ENCODE peak calls at places on chromosomes 2 and 18, in nine cellular contexts. Y, V, G, I, Q, M, J, H and U are unnamed samples.
A peak's percentile ranks its signal among the peaks of the same experiment; 100 is the strongest.

GRCh38 chr18:56038258-56039030 is 450.5 kb upstream of the TCF4 start:
- DNase-seq in Q (no peak), H (no peak), V (no peak), I (no peak), J (peak; percentile 84), G (no peak), M (no peak), Y (no peak), U (no peak)

GRCh38 chr2:19369341-19369955 is 11.0 kb upstream of the OSR1 start:
- DNase-seq in Y (no peak), H (peak; percentile 16), V (peak; percentile 69), M (no peak), J (no peak), I (no peak), Q (no peak), G (no peak), U (no peak)

GRCh38 chr18:59273936-59274928 is 978 bp upstream of the RAX start:
- DNase-seq in I (no peak), H (no peak), M (no peak), J (no peak), V (no peak), Y (no peak), G (no peak), Q (no peak), U (no peak)

GRCh38 chr2:88114821-88115220 is 13.0 kb downstream of the FABP1 start:
- DNase-seq in G (no peak), V (no peak), Y (no peak), H (no peak), I (no peak), M (no peak), J (no peak), Q (no peak), U (no peak)

GRCh38 chr2:72114693-72115051 is 33.0 kb downstream of the CYP26B1 start:
- DNase-seq in Q (no peak), H (no peak), Y (no peak), M (no peak), V (no peak), J (no peak), I (no peak), G (no peak), U (no peak)

GRCh38 chr2:203533696-203534471 is 1.2 kb downstream of the RAPH1 start:
- DNase-seq in Q (no peak), J (peak; percentile 27), Y (no peak), G (no peak), I (no peak), M (no peak), V (peak; percentile 42), H (peak; percentile 53), U (peak; percentile 45)

GRCh38 chr18:13447621-13448020 is 229.1 kb downstream of the LDLRAD4 start:
- DNase-seq in Y (no peak), G (no peak), H (no peak), J (peak; percentile 93), V (no peak), I (no peak), Q (no peak), M (no peak), U (peak; percentile 63)

GRCh38 chr2:938181-939005 is 12.3 kb upstream of the SNTG2 start:
- DNase-seq in J (no peak), V (no peak), H (no peak), M (no peak), Y (no peak), Q (no peak), I (no peak), G (no peak), U (no peak)

GRCh38 chr18:70376914-70377258 is 88.0 kb downstream of the SOCS6 start:
- DNase-seq in J (no peak), I (no peak), M (no peak), G (no peak), H (no peak), Y (peak; percentile 62), V (peak; percentile 93), Q (no peak), U (no peak)

GRCh38 chr2:41695714-41696113 is 352.1 kb upstream of the PKDCC start:
- DNase-seq in V (no peak), M (no peak), H (no peak), G (no peak), Q (no peak), Y (no peak), J (no peak), I (no peak), U (no peak)

GRCh38 chr2:236026839-236027238 is 141.3 kb downstream of the GBX2 start:
- DNase-seq in Y (no peak), M (no peak), J (no peak), V (no peak), I (no peak), Q (no peak), G (no peak), H (no peak), U (no peak)

GRCh38 chr18:56305583-56305982 is 332.8 kb downstream of the TXNL1 start:
- DNase-seq in G (no peak), J (no peak), M (no peak), Q (no peak), H (no peak), I (no peak), V (no peak), Y (no peak), U (no peak)

GRCh38 chr2:226862623-226863022 is 26.8 kb downstream of the RHBDD1 start:
- DNase-seq in I (no peak), H (no peak), G (no peak), Y (no peak), V (no peak), Q (no peak), J (no peak), M (no peak), U (no peak)

GRCh38 chr2:98376996-98377395 is 30.7 kb downstream of the CNGA3 start:
- DNase-seq in Q (no peak), Y (no peak), J (peak; percentile 20), M (no peak), G (no peak), I (no peak), H (no peak), V (no peak), U (no peak)

GRCh38 chr2:240123821-240124650 is 12.1 kb downstream of the COPS9 start:
- DNase-seq in Y (peak; percentile 11), Q (no peak), H (no peak), M (no peak), J (no peak), V (no peak), I (no peak), G (peak; percentile 9), U (no peak)

GRCh38 chr18:3360211-3360610 is 89.8 kb upstream of the TGIF1 start:
- DNase-seq in I (no peak), V (no peak), M (no peak), J (no peak), Y (no peak), H (no peak), G (no peak), Q (no peak), U (no peak)